ENCODE peak calls at places on chromosome 9, in ten cellular contexts. O is T-helper 1 cell; C is NCI-H345; H is T47D; K is stimulated activated CD4-positive, alpha-beta T cell treated with anti-CD3 and anti-CD28 coated beads, Interleukin-4, amount 100 ng/mL, for 1 hour; D is EH; U is glomerular endothelial cell; P is naive thymus-derived CD4-positive, alpha-beta T cell; Y is activated naive CD4-positive, alpha-beta T cell; Z is activated CD4-positive, alpha-beta T cell treated with anti-CD3 and anti-CD28 coated beads for 24 hours. N is an unnamed sample.

GRCh38 chr9:137486545-137487453 is 27.7 kb upstream of the NSMF start:
- DNase-seq in O (no peak), C (no peak), H (no peak), K (no peak), D (no peak), U (no peak), P (no peak), Y (no peak), Z (no peak), N (no peak)

GRCh38 chr9:113614843-113615648 is 151.5 kb downstream of the RGS3 start:
- DNase-seq in O (no peak), C (no peak), H (no peak), K (no peak), D (peak; percentile 78), U (no peak), P (no peak), Y (no peak), Z (no peak), N (no peak)

GRCh38 chr9:131530546-131530929 is 525 bp downstream of the UCK1 start:
- DNase-seq in O (no peak), C (peak; percentile 11), H (peak; percentile 86), K (peak; percentile 26), D (peak; percentile 48), U (no peak), P (no peak), Y (no peak), Z (no peak), N (no peak)

GRCh38 chr9:92501671-92502393 is 19.5 kb upstream of the ASPN start:
- DNase-seq in O (no peak), C (no peak), H (no peak), K (no peak), D (peak; percentile 74), U (no peak), P (no peak), Y (no peak), Z (no peak), N (no peak)

GRCh38 chr9:126225611-126226609 is 100.7 kb upstream of the MVB12B start:
- DNase-seq in O (no peak), C (no peak), H (no peak), K (no peak), D (no peak), U (no peak), P (no peak), Y (no peak), Z (no peak), N (no peak)

GRCh38 chr9:21653589-21653988 is 148.8 kb upstream of the MTAP start:
- DNase-seq in O (no peak), C (no peak), H (no peak), K (no peak), D (no peak), U (no peak), P (no peak), Y (no peak), Z (no peak), N (no peak)

GRCh38 chr9:79955300-79955699 is 383.5 kb downstream of the TLE4 start:
- DNase-seq in O (no peak), C (no peak), H (no peak), K (no peak), D (peak; percentile 15), U (no peak), P (no peak), Y (no peak), Z (no peak), N (no peak)

GRCh38 chr9:9942764-9943424 is 669.9 kb downstream of the PTPRD start:
- DNase-seq in O (no peak), C (peak; percentile 59), H (peak; percentile 16), K (peak; percentile 43), D (peak; percentile 40), U (peak; percentile 34), P (no peak), Y (peak; percentile 11), Z (peak; percentile 3), N (peak; percentile 8)

GRCh38 chr9:109538346-109538745 is 40.2 kb upstream of the PTPN3 start:
- DNase-seq in O (no peak), C (no peak), H (no peak), K (no peak), D (no peak), U (no peak), P (no peak), Y (no peak), Z (no peak), N (no peak)

GRCh38 chr9:114771901-114772300 is 33.9 kb downstream of the TNFSF15 start:
- DNase-seq in O (no peak), C (no peak), H (no peak), K (no peak), D (peak; percentile 4), U (no peak), P (no peak), Y (no peak), Z (no peak), N (no peak)

GRCh38 chr9:35559792-35560530 is 45.1 kb upstream of the TESK1 start:
- DNase-seq in O (no peak), C (no peak), H (no peak), K (no peak), D (no peak), U (no peak), P (no peak), Y (no peak), Z (no peak), N (no peak)

GRCh38 chr9:8361364-8361763 is 561.8 kb upstream of the DMAC1 start:
- DNase-seq in O (no peak), C (no peak), H (no peak), K (no peak), D (no peak), U (no peak), P (no peak), Y (no peak), Z (no peak), N (no peak)

GRCh38 chr9:127898433-127899199 is 787 bp downstream of the ST6GALNAC6 start:
- DNase-seq in O (no peak), C (no peak), H (no peak), K (peak; percentile 22), D (peak; percentile 94), U (no peak), P (no peak), Y (no peak), Z (no peak), N (no peak)

GRCh38 chr9:135840107-135840506 is 67.2 kb downstream of the CAMSAP1 start:
- DNase-seq in O (no peak), C (no peak), H (no peak), K (no peak), D (no peak), U (no peak), P (no peak), Y (no peak), Z (no peak), N (no peak)

GRCh38 chr9:84778537-84778936 is 109.0 kb downstream of the NTRK2 start:
- DNase-seq in O (no peak), C (no peak), H (no peak), K (no peak), D (no peak), U (no peak), P (no peak), Y (no peak), Z (no peak), N (no peak)

GRCh38 chr9:128635266-128636023 is 21.2 kb downstream of the DYNC2I2 start:
- DNase-seq in O (no peak), C (peak; percentile 66), H (peak; percentile 77), K (no peak), D (peak; percentile 98), U (peak; percentile 48), P (no peak), Y (no peak), Z (no peak), N (no peak)

GRCh38 chr9:110936252-110936651 is 102.0 kb downstream of the LPAR1 start:
- DNase-seq in O (no peak), C (no peak), H (no peak), K (no peak), D (no peak), U (no peak), P (no peak), Y (no peak), Z (no peak), N (no peak)

GRCh38 chr9:109751253-109751652 is 28.7 kb upstream of the PALM2AKAP2 start:
- DNase-seq in O (no peak), C (peak; percentile 44), H (no peak), K (no peak), D (peak; percentile 74), U (no peak), P (no peak), Y (no peak), Z (no peak), N (no peak)

GRCh38 chr9:18990494-18990893 is 42.5 kb downstream of the SAXO1 start:
- DNase-seq in O (no peak), C (no peak), H (no peak), K (no peak), D (no peak), U (no peak), P (no peak), Y (no peak), Z (no peak), N (no peak)

GRCh38 chr9:34551751-34552605 is 29.2 kb upstream of the ENHO start:
- DNase-seq in O (no peak), C (no peak), H (no peak), K (no peak), D (no peak), U (no peak), P (no peak), Y (no peak), Z (no peak), N (no peak)

GRCh38 chr9:13110766-13111400 is 168.6 kb downstream of the MPDZ start:
- DNase-seq in O (no peak), C (no peak), H (no peak), K (no peak), D (peak; percentile 63), U (no peak), P (no peak), Y (no peak), Z (no peak), N (no peak)

GRCh38 chr9:109534151-109534550 is 36.0 kb upstream of the PTPN3 start:
- DNase-seq in O (no peak), C (no peak), H (no peak), K (no peak), D (no peak), U (no peak), P (no peak), Y (no peak), Z (no peak), N (no peak)

GRCh38 chr9:16236326-16236725 is 634.1 kb downstream of the BNC2 start:
- DNase-seq in O (no peak), C (no peak), H (no peak), K (no peak), D (peak; percentile 96), U (no peak), P (no peak), Y (no peak), Z (no peak), N (no peak)

GRCh38 chr9:87016681-87017080 is 69.4 kb upstream of the GAS1 start:
- DNase-seq in O (no peak), C (no peak), H (no peak), K (no peak), D (no peak), U (no peak), P (no peak), Y (no peak), Z (no peak), N (no peak)

GRCh38 chr9:131809941-131810344 is 70.1 kb upstream of the RAPGEF1 start:
- DNase-seq in O (no peak), C (no peak), H (peak; percentile 63), K (no peak), D (peak; percentile 44), U (no peak), P (no peak), Y (no peak), Z (no peak), N (no peak)

GRCh38 chr9:35903049-35903448 is 3.0 kb upstream of the HRCT1 start:
- DNase-seq in O (no peak), C (peak; percentile 60), H (peak; percentile 39), K (no peak), D (peak; percentile 65), U (no peak), P (peak; percentile 47), Y (no peak), Z (peak; percentile 28), N (no peak)

GRCh38 chr9:73269430-73270101 is 117.9 kb downstream of the ANXA1 start:
- DNase-seq in O (no peak), C (no peak), H (peak; percentile 11), K (no peak), D (peak; percentile 6), U (no peak), P (no peak), Y (no peak), Z (no peak), N (no peak)

GRCh38 chr9:87336407-87336806 is 161.3 kb upstream of the DAPK1 start:
- DNase-seq in O (no peak), C (no peak), H (no peak), K (no peak), D (no peak), U (no peak), P (no peak), Y (no peak), Z (no peak), N (no peak)